ENCODE peak calls at places on chromosomes 1 and 21, in four cellular contexts. Z, F, O and B are unnamed samples.
A peak's percentile ranks its signal among the peaks of the same experiment; 100 is the strongest.

GRCh38 chr21:32806810-32807386 is 35.3 kb upstream of the PAXBP1 start:
- DNase-seq in Z (no peak), O (no peak), F (no peak), B (peak; percentile 21)

GRCh38 chr1:29436386-29436785 is 200.1 kb downstream of the PTPRU start:
- DNase-seq in O (no peak), Z (no peak), F (no peak), B (no peak)

GRCh38 chr1:201648066-201648910 is 109.4 kb downstream of the NAV1 start:
- DNase-seq in O (peak; percentile 22), Z (no peak), F (no peak), B (peak; percentile 92)

GRCh38 chr1:234000557-234001081 is 96.1 kb downstream of the SLC35F3 start:
- DNase-seq in O (no peak), F (no peak), Z (no peak), B (no peak)

GRCh38 chr1:154961207-154961496 is 430 bp downstream of the PYGO2 start:
- DNase-seq in Z (no peak), O (no peak), F (no peak), B (no peak)

GRCh38 chr1:6998267-6998666 is 213.0 kb downstream of the CAMTA1 start:
- DNase-seq in Z (peak; percentile 21), O (no peak), F (no peak), B (no peak)

GRCh38 chr1:86468501-86468977 is at the start of gene CLCA1:
- DNase-seq in O (no peak), Z (no peak), F (no peak), B (no peak)

GRCh38 chr1:195345149-195345548 is 1263.1 kb downstream of the KCNT2 start:
- DNase-seq in Z (peak; percentile 22), O (no peak), F (no peak), B (no peak)

GRCh38 chr21:33828083-33828482 is 87.5 kb downstream of the ATP5PO start:
- DNase-seq in O (no peak), Z (no peak), F (no peak), B (no peak)

GRCh38 chr1:209435654-209436566 is 147.6 kb upstream of the CAMK1G start:
- DNase-seq in O (peak; percentile 16), Z (peak; percentile 78), F (no peak), B (peak; percentile 60)

GRCh38 chr1:178223289-178223688 is 129.4 kb downstream of the RASAL2 start:
- DNase-seq in O (no peak), F (no peak), Z (no peak), B (no peak)

GRCh38 chr1:89607156-89607555 is 25.8 kb upstream of the LRRC8C start:
- DNase-seq in F (no peak), O (no peak), Z (no peak), B (no peak)

GRCh38 chr1:31055953-31056352 is 9.6 kb downstream of the PUM1 start:
- DNase-seq in O (no peak), F (no peak), Z (no peak), B (no peak)

GRCh38 chr1:230105754-230106625 is 39.0 kb downstream of the GALNT2 start:
- DNase-seq in O (no peak), Z (no peak), F (no peak), B (peak; percentile 81)

GRCh38 chr1:155050560-155051341 is at the start of gene ADAM15:
- DNase-seq in Z (peak; percentile 90), F (peak; percentile 71), O (peak; percentile 91), B (peak; percentile 68)

GRCh38 chr1:217091601-217092000 is 368.4 kb upstream of the ESRRG start:
- DNase-seq in Z (no peak), O (no peak), F (no peak), B (no peak)

GRCh38 chr21:46349134-46349760 is 25.3 kb downstream of the PCNT start:
- DNase-seq in O (no peak), Z (no peak), F (no peak), B (no peak)

GRCh38 chr1:8660455-8660854 is 157.0 kb downstream of the RERE start:
- DNase-seq in F (no peak), Z (no peak), O (peak; percentile 10), B (peak; percentile 95)

GRCh38 chr21:25638634-25639166 is 358 bp upstream of the JAM2 start:
- DNase-seq in Z (no peak), O (no peak), F (no peak), B (peak; percentile 36)

GRCh38 chr1:155962599-155963211 is 15.6 kb downstream of the ARHGEF2 start:
- DNase-seq in Z (no peak), F (no peak), O (no peak), B (no peak)

GRCh38 chr1:147712605-147713004 is 42.3 kb upstream of the ACP6 start:
- DNase-seq in Z (no peak), O (no peak), F (no peak), B (no peak)

GRCh38 chr1:2541619-2542246 is 11.7 kb upstream of the HES5 start:
- DNase-seq in Z (no peak), F (no peak), O (no peak), B (no peak)

GRCh38 chr1:147494998-147495580 is 46.2 kb upstream of the BCL9 start:
- DNase-seq in Z (peak; percentile 92), O (peak; percentile 90), F (peak; percentile 23), B (peak; percentile 90)

GRCh38 chr1:21932127-21932526 is 5.0 kb downstream of the HSPG2 start:
- DNase-seq in F (no peak), Z (no peak), O (no peak), B (peak; percentile 91)

GRCh38 chr1:173474097-173474779 is 2.9 kb upstream of the PRDX6 start:
- DNase-seq in F (no peak), Z (no peak), O (no peak), B (no peak)

GRCh38 chr1:64110924-64111777 is 92.3 kb upstream of the UBE2U start:
- DNase-seq in Z (no peak), F (no peak), O (no peak), B (peak; percentile 24)

GRCh38 chr1:219120625-219121544 is 52.8 kb upstream of the LYPLAL1 start:
- DNase-seq in Z (no peak), O (no peak), F (no peak), B (peak; percentile 92)

GRCh38 chr21:44846485-44847260 is 26.8 kb downstream of the PTTG1IP start:
- DNase-seq in O (no peak), F (no peak), Z (peak; percentile 34), B (peak; percentile 62)

GRCh38 chr1:82319526-82319925 is 518.8 kb downstream of the ADGRL2 start:
- DNase-seq in O (no peak), F (no peak), Z (no peak), B (no peak)

GRCh38 chr1:116560704-116561490 is 9.9 kb downstream of the CD58 start:
- DNase-seq in F (no peak), Z (no peak), O (no peak), B (no peak)

GRCh38 chr1:111603979-111604378 is 15.6 kb upstream of the RAP1A start:
- DNase-seq in F (peak; percentile 55), Z (no peak), O (no peak), B (no peak)

GRCh38 chr1:168343566-168343965 is 62.9 kb downstream of the TBX19 start:
- DNase-seq in Z (peak; percentile 38), F (no peak), O (no peak), B (peak; percentile 19)

GRCh38 chr1:17545354-17545753 is 5.9 kb downstream of the ARHGEF10L start:
- DNase-seq in Z (peak; percentile 19), F (no peak), O (no peak), B (peak; percentile 75)

GRCh38 chr1:17866451-17867029 is 111.4 kb downstream of the ACTL8 start:
- DNase-seq in Z (peak; percentile 6), F (no peak), O (no peak), B (peak; percentile 97)